ENCODE peak calls at places on chromosomes 12 and 14, in five cellular contexts. N is CD4-positive, CD25-positive, alpha-beta regulatory T cell; F is effector memory CD4-positive, alpha-beta T cell; X is heart right ventricle; K is A549. D is an unnamed sample.

GRCh38 chr14:24392327-24393098 is 6.3 kb upstream of the NYNRIN start:
- DNase-seq in N (no peak), F (no peak), X (no peak), K (peak; percentile 62), D (no peak)

GRCh38 chr12:92942905-92943304 is 13.8 kb upstream of the EEA1 start:
- DNase-seq in N (no peak), F (no peak), X (no peak), K (no peak), D (peak; percentile 47)

GRCh38 chr12:38350342-38351181 is 34.0 kb downstream of the ALG10B start:
- DNase-seq in N (no peak), F (no peak), X (no peak), K (no peak), D (no peak)

GRCh38 chr12:131391399-131391798 is 319.5 kb upstream of the SFSWAP start:
- DNase-seq in N (no peak), F (no peak), X (no peak), K (no peak), D (no peak)

GRCh38 chr14:75648066-75648838 is 12.4 kb downstream of the ERG28 start:
- DNase-seq in N (no peak), F (no peak), X (peak; percentile 24), K (peak; percentile 82), D (peak; percentile 75)

GRCh38 chr14:96184737-96185136 is 19.9 kb upstream of the BDKRB2 start:
- DNase-seq in N (no peak), F (no peak), X (no peak), K (no peak), D (no peak)

GRCh38 chr12:13164859-13165577 is 31.5 kb upstream of the EMP1 start:
- DNase-seq in N (no peak), F (no peak), X (no peak), K (no peak), D (no peak)

GRCh38 chr12:80815351-80815750 is 98.6 kb downstream of the MYF5 start:
- DNase-seq in N (no peak), F (no peak), X (no peak), K (no peak), D (no peak)

GRCh38 chr14:57435923-57436322 is 45.5 kb downstream of the NAA30 start:
- DNase-seq in N (no peak), F (no peak), X (no peak), K (no peak), D (no peak)

GRCh38 chr14:95540236-95540635 is 5.4 kb downstream of the GLRX5 start:
- DNase-seq in N (no peak), F (no peak), X (no peak), K (no peak), D (no peak)

GRCh38 chr12:30967026-30967425 is 40.5 kb downstream of the TSPAN11 start:
- DNase-seq in N (no peak), F (no peak), X (no peak), K (no peak), D (no peak)

GRCh38 chr14:91722386-91722785 is 9.5 kb downstream of the CATSPERB start:
- DNase-seq in N (no peak), F (no peak), X (no peak), K (no peak), D (no peak)

GRCh38 chr12:116123511-116124258 is 153.8 kb downstream of the MED13L start:
- DNase-seq in N (peak; percentile 78), F (no peak), X (no peak), K (peak; percentile 35), D (peak; percentile 62)

GRCh38 chr14:35932136-35932535 is 106.0 kb downstream of the BRMS1L start:
- DNase-seq in N (no peak), F (no peak), X (no peak), K (no peak), D (no peak)

GRCh38 chr14:96953443-96953842 is 156.3 kb downstream of the VRK1 start:
- DNase-seq in N (no peak), F (no peak), X (no peak), K (no peak), D (no peak)

GRCh38 chr14:71380271-71380670 is 473.0 kb downstream of the PCNX1 start:
- DNase-seq in N (no peak), F (no peak), X (no peak), K (no peak), D (no peak)

GRCh38 chr14:55837467-55837866 is 257.5 kb downstream of the KTN1 start:
- DNase-seq in N (no peak), F (no peak), X (no peak), K (no peak), D (no peak)

GRCh38 chr12:81610955-81611889 is 147.9 kb downstream of the PPFIA2 start:
- DNase-seq in N (no peak), F (no peak), X (no peak), K (peak; percentile 51), D (no peak)

GRCh38 chr12:42446761-42447160 is 120.8 kb downstream of the PPHLN1 start:
- DNase-seq in N (no peak), F (no peak), X (no peak), K (no peak), D (no peak)

GRCh38 chr12:47356129-47356622 is 276.4 kb upstream of the AMIGO2 start:
- DNase-seq in N (peak; percentile 54), F (no peak), X (no peak), K (no peak), D (no peak)

GRCh38 chr14:32940711-32941667 is 2.3 kb downstream of the NPAS3 start:
- DNase-seq in N (no peak), F (no peak), X (no peak), K (no peak), D (no peak)
- H3K4me3 ChIP-seq in N (no peak overlapping the region), F (no peak overlapping the region), X (peak overlapping the region; percentile 57), K (no peak overlapping the region), D (no peak overlapping the region)

GRCh38 chr14:77707724-77708408 is at the start of the genes ALKBH1 and SLIRP:
- DNase-seq in N (peak; percentile 92), F (peak; percentile 80), X (peak; percentile 84), K (peak; percentile 82), D (peak; percentile 75)
- H3K27ac ChIP-seq in N (peak within 1 kb of the TSS; percentile 73), F (peak within 1 kb of the TSS; percentile 76), X (peak within 1 kb of the TSS; percentile 73), K (peak within 1 kb of the TSS; percentile 90), D (no peak within 1 kb of the TSS)

GRCh38 chr12:49750994-49751393 is 9.6 kb downstream of the TMBIM6 start:
- DNase-seq in N (no peak), F (no peak), X (no peak), K (no peak), D (no peak)
- H3K4me1 ChIP-seq in N (peaks cover 67% of the 10 kb centered on the region), F (peaks cover 45% of the 10 kb centered on the region), X (peaks cover 85% of the 10 kb centered on the region), K (peaks cover 21% of the 10 kb centered on the region), D (peaks cover 33% of the 10 kb centered on the region)

DNA sequence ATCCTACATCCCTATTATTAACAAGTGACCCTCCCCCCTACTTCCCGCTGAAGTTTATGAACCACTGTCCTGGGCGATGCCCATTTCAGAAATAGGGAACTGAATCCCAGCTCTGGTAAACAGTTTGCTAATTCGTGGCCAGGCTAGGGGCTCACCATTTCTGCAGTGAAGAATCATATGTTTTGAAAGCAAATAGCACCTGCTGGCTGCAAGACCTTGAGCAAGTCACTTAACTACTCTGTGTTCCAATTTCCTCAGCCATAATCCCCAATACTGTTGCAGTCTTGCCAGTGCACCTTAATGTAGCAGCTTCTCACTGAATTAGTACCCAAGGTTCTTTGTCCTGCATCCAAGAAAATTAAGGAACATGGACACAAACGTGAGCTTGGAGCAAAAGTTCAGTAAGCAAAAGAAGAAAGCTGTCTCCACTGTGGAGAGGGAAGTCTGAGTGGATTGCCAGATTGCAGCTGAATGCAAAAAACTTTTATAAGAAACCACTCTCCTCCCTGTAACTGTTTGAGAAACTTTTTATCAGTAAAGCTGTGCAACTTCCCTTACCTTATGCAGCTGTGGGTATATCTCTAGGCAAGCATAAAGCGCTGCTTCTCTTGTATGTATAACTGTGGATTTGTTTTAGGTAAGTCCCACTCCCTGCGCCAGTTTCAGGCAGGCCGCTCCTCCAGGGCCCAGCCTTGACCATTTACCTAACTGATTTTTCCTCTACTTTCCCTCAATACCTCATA is 824 bp downstream of the OAS1 start:
- DNase-seq in N (peak; percentile 37), F (no peak), X (no peak), K (no peak), D (no peak)
- H3K4me3 ChIP-seq in N (peak overlapping the region; percentile 98), F (peak overlapping the region; percentile 57), X (peak overlapping the region; percentile 61), K (peak overlapping the region; percentile 38), D (no peak overlapping the region)

DNA sequence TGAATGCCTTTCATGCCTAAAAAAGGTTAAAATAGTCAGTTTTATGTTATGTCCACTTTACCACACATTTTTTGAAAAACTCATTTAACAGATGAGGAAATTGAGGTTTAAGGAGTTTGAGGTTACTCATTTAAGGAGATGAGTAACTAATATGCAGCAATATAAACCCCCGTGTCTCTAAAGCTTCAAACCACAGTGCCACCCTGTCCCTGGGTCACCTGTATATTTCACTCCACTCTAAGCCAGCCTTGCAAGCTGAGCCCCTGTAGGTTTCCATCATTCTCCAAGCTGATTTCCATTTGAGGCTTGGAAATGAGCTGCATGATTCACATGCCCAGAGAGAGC is 64.4 kb downstream of the NUAK1 start:
- DNase-seq in N (no peak), F (no peak), X (no peak), K (no peak), D (no peak)
- H3K27ac ChIP-seq in N (no peak overlapping the region), F (no peak overlapping the region), X (peak overlapping the region; percentile 14), K (peak overlapping the region; percentile 7), D (peak overlapping the region; percentile 20)

DNA sequence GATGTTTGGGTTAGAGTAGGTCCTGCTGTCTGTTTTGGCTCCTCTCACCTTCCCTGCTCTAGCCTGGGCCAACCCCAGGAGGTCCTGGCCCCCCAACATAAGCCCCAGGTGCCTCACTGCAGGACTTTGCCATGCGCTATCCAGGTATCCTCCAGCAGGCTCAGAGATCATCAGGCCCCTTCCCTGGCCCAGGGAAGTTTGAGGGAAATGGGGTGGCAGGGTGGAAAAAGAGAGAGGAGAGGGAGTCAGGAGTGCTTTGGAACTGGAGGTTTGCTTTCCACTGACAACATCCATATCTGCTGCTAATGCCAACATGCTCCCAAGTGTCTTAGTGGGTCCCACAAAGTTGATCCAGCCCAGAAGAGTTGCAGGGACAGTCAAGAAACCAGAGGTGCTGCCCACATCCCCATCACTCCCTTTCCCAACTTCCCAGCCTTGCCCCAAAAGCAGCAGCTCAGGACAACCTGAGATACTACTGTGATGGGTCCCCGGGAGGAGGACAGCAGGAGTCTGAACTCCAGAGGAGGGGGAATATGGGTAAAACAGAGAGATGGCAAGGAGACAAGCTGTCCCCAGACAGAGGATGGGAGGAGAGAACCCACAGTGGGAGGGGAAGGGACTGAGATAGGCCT is 677 bp downstream of the TNS2 start:
- DNase-seq in N (no peak), F (no peak), X (no peak), K (no peak), D (peak; percentile 24)
- H3K4me1 ChIP-seq in N (peaks cover 31% of the 10 kb centered on the region), F (peaks cover 10% of the 10 kb centered on the region), X (peaks cover 90% of the 10 kb centered on the region), K (peaks cover 79% of the 10 kb centered on the region), D (peaks cover 70% of the 10 kb centered on the region)

DNA sequence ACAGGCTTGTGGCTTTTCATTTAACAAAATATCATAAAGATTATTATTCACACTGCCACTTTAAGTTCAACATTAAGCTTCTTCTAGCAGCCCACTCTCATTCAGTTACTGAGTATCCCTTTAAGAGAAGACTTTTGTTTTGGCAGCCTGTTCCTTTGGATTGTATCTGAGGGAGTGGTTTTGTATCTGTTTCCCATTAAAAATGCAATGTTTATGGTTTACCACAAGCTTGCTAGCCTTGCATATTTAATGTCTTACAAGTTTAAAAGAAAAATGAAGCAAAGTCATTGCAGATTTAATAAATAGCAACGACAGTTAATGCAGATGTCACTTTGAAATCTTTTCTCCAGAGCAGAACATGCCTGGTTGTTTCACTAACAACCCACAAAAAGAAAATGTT is 2.0 kb downstream of the DCN start:
- DNase-seq in N (no peak), F (no peak), X (no peak), K (no peak), D (no peak)
- H3K4me3 ChIP-seq in N (no peak overlapping the region), F (no peak overlapping the region), X (peak overlapping the region; percentile 51), K (no peak overlapping the region), D (peak overlapping the region; percentile 11)

GRCh38 chr12:45039757-45040156 is 11.1 kb downstream of the DBX2 start:
- DNase-seq in N (no peak), F (no peak), X (no peak), K (no peak), D (no peak)

GRCh38 chr12:45034861-45035265 is 16.0 kb downstream of the DBX2 start:
- DNase-seq in N (no peak), F (no peak), X (no peak), K (no peak), D (no peak)
- H3K27ac ChIP-seq in N (no peak overlapping the region), F (no peak overlapping the region), X (no peak overlapping the region), K (no peak overlapping the region), D (no peak overlapping the region)

D was measured in SJSA1.